ENCODE peak calls at places on chromosomes 12 and 14, in six cellular contexts. O is K562, L is HepG2, Y is GM12878, J is H1, E is HCT116. G is an unnamed sample.

GRCh38 chr12:58268080-58268479 is 326.7 kb downstream of the ATP23 start:
- DNase-seq in O (no peak), L (no peak), Y (no peak), J (no peak), E (no peak), G (no peak)

GRCh38 chr12:123882306-123882705 is 90.3 kb downstream of the CCDC92 start:
- DNase-seq in O (no peak), L (no peak), Y (no peak), J (no peak), E (no peak), G (no peak)

GRCh38 chr14:87155850-87156491 is 837.0 kb downstream of the GALC start:
- DNase-seq in O (no peak), L (no peak), Y (no peak), J (no peak), E (no peak), G (no peak)

GRCh38 chr14:37195327-37195726 is 2.4 kb upstream of the MIPOL1 start:
- DNase-seq in O (no peak), L (peak), Y (no peak), J (no peak), E (no peak), G (no peak)

GRCh38 chr14:54653764-54654469 is 87.0 kb downstream of the SAMD4A start:
- DNase-seq in O (no peak), L (peak), Y (no peak), J (no peak), E (no peak), G (no peak)

GRCh38 chr14:91754819-91755218 is 22.9 kb upstream of the CATSPERB start:
- DNase-seq in O (no peak), L (no peak), Y (no peak), J (no peak), E (no peak), G (no peak)

GRCh38 chr14:102314242-102315011 is 5.1 kb upstream of the ZNF839 start:
- DNase-seq in O (peak), L (peak), Y (no peak), J (no peak), E (peak), G (no peak)

GRCh38 chr14:47790477-47790876 is 115.1 kb upstream of the MDGA2 start:
- DNase-seq in O (no peak), L (no peak), Y (no peak), J (no peak), E (no peak), G (no peak)

GRCh38 chr14:89598548-89599186 is 181.6 kb upstream of the FOXN3 start:
- DNase-seq in O (no peak), L (peak), Y (no peak), J (no peak), E (peak), G (no peak)

GRCh38 chr12:10392394-10392930 is 2.6 kb upstream of the KLRK1 start:
- DNase-seq in O (no peak), L (no peak), Y (peak), J (no peak), E (peak), G (no peak)

GRCh38 chr12:6215932-6216494 is 15.8 kb downstream of the CD9 start:
- DNase-seq in O (no peak), L (no peak), Y (no peak), J (no peak), E (peak), G (no peak)

GRCh38 chr14:101538865-101539264 is 22.4 kb upstream of the DIO3 start:
- DNase-seq in O (no peak), L (no peak), Y (no peak), J (no peak), E (no peak), G (no peak)

GRCh38 chr12:57620936-57621496 is 9.8 kb downstream of the ARHGEF25 start:
- DNase-seq in O (no peak), L (no peak), Y (no peak), J (no peak), E (no peak), G (no peak)

GRCh38 chr12:114670257-114670955 is 13.6 kb downstream of the TBX3 start:
- DNase-seq in O (no peak), L (no peak), Y (no peak), J (no peak), E (no peak), G (no peak)

GRCh38 chr12:113757223-113758002 is 208.7 kb downstream of the RBM19 start:
- DNase-seq in O (no peak), L (no peak), Y (no peak), J (no peak), E (peak), G (no peak)

GRCh38 chr14:103259801-103260628 is 74.0 kb upstream of the EIF5 start:
- DNase-seq in O (no peak), L (no peak), Y (no peak), J (no peak), E (no peak), G (no peak)

GRCh38 chr12:88036368-88036965 is 7.3 kb upstream of the C12orf50 start:
- DNase-seq in O (no peak), L (no peak), Y (no peak), J (no peak), E (no peak), G (no peak)

GRCh38 chr12:80941916-80942315 is 4.2 kb upstream of the LIN7A start:
- DNase-seq in O (no peak), L (no peak), Y (no peak), J (no peak), E (no peak), G (no peak)

GRCh38 chr12:28265435-28266042 is 75.3 kb downstream of the CCDC91 start:
- DNase-seq in O (no peak), L (no peak), Y (no peak), J (no peak), E (no peak), G (no peak)

GRCh38 chr14:45810152-45810872 is 557.3 kb upstream of the MIS18BP1 start:
- DNase-seq in O (no peak), L (no peak), Y (peak), J (no peak), E (no peak), G (no peak)

GRCh38 chr12:114355389-114356088 is 50.4 kb downstream of the TBX5 start:
- DNase-seq in O (no peak), L (peak), Y (no peak), J (no peak), E (peak), G (no peak)

GRCh38 chr14:53955671-53956426 is 776 bp downstream of the BMP4 start:
- DNase-seq in O (no peak), L (peak), Y (no peak), J (no peak), E (no peak), G (no peak)

GRCh38 chr12:18250313-18250916 is 10.9 kb upstream of the PIK3C2G start:
- DNase-seq in O (no peak), L (peak), Y (no peak), J (peak), E (peak), G (peak)

GRCh38 chr12:62802321-62802720 is 132.6 kb downstream of the PPM1H start:
- DNase-seq in O (no peak), L (no peak), Y (no peak), J (no peak), E (no peak), G (no peak)

GRCh38 chr12:129610601-129611120 is 293.2 kb downstream of the TMEM132D start:
- DNase-seq in O (no peak), L (no peak), Y (no peak), J (no peak), E (no peak), G (no peak)

GRCh38 chr14:95363468-95363954 is 43.8 kb upstream of the CLMN start:
- DNase-seq in O (no peak), L (no peak), Y (peak), J (no peak), E (no peak), G (no peak)

DNA sequence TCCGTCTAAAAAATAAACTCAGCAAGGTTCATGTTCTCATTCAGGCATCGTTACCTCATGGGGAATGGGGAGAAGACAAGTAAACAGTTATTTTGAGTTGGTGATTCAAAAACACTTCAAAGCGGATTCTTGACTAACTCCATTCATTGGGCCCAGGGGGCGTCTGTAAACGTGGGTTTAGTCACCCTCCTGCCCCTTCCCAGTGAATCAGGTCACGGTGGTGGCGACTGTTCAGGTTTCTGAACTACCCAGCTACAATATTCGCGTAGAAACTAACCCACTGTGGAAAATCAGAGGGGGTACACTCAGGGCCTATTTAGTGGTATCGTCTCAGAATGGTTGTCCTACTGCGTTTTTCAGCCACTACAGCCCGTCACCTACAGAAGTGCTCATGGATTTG is 15.2 kb downstream of the OR6S1 start:
- DNase-seq in O (no peak), L (no peak), Y (no peak), J (no peak), E (no peak), G (no peak)
- H3K4me3 ChIP-seq in O (peak), L (no peak), Y (peak), J (peak), E (no peak), G (peak)

DNA sequence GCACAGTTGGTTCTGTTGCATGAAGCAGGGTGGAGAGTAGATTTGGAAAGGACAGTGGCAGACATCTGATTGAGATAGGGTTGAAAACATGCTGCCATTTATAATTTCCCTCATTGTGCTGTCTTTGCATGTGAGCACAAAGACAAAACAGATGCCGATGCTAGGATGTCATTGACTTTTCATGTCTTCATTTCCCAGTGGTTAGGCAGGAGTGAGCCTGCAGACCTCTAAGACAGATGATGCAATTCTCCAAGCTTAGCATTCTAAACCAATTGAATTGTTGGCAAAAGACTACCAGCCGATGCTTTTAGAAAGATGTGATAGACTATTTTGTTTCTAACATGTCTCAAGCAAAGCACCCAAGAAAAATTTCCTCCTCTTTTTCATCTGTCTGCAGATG is 37.1 kb upstream of the PELI2 start:
- DNase-seq in O (no peak), L (no peak), Y (no peak), J (no peak), E (no peak), G (no peak)
- TF ChIP-seq ZNF274 in O (no peak), L (no peak), Y (no peak), J (no peak), E (no peak), G (no peak)

GRCh38 chr14:52801014-52801708 is 9.8 kb upstream of the GNPNAT1 start:
- DNase-seq in O (no peak), L (no peak), Y (no peak), J (no peak), E (no peak), G (no peak)
- H3K9ac ChIP-seq in O (no peak), L (peak), Y (no peak), J (no peak), E (no peak), G (no peak)

GRCh38 chr12:116962197-116962596 is 51.4 kb downstream of the FBXW8 start:
- DNase-seq in O (no peak), L (no peak), Y (no peak), J (no peak), E (no peak), G (no peak)
- H3K4me3 ChIP-seq in O (no peak), L (no peak), Y (peak), J (no peak), E (no peak), G (no peak)

DNA sequence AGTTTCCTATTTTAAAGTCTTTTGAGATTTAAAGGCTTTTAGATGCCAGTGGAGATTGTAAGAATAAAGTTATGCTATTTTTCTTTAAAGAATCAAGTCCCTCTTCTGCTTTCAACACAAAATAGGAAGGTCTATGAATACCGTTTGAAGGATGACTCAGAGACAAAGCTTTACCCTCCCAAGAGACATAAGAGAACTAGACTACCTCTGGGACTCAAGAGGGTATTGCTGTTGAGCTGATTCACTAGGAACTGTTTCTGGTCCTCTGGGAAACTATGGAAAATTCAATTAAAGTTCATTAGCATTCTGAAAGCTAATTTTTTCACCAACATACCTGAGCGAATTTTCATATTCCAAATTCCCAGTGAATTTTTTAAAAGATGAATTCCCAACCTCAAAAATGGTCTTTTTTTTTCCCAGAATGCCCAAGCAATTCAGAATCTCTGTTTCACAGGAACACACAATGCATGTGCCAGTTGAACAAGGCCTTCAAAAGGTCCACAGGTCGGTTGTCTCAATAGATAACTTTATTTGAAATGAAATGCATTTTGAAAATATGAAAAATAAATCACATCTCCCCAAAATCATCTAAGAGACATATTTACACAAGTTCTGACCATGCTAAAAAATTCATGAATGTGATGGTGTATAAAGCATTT is 6.5 kb downstream of the PHLDA1 start:
- DNase-seq in O (no peak), L (no peak), Y (no peak), J (no peak), E (no peak), G (no peak)
- TF ChIP-seq ZNF274 in O (no peak), L (no peak), Y (no peak), J (no peak), E (no peak), G (no peak)

GRCh38 chr14:23299186-23299521 is 3.5 kb downstream of the PPP1R3E start:
- DNase-seq in O (no peak), L (no peak), Y (no peak), J (no peak), E (no peak), G (no peak)

GRCh38 chr14:23300687-23301223 is 1.9 kb downstream of the PPP1R3E start:
- DNase-seq in O (no peak), L (peak), Y (no peak), J (no peak), E (no peak), G (no peak)

GRCh38 chr14:23299558-23299957 is 3.1 kb downstream of the PPP1R3E start:
- DNase-seq in O (no peak), L (peak), Y (no peak), J (no peak), E (no peak), G (no peak)

GRCh38 chr14:23301288-23301968 is 1.2 kb downstream of the PPP1R3E start:
- DNase-seq in O (peak), L (peak), Y (peak), J (peak), E (peak), G (peak)

GRCh38 chr14:23299986-23300686 is 2.5 kb downstream of the PPP1R3E start:
- DNase-seq in O (no peak), L (no peak), Y (no peak), J (no peak), E (no peak), G (no peak)
- H3K9ac ChIP-seq in O (peak), L (peak), Y (peak), J (no peak), E (peak), G (peak)

DNA sequence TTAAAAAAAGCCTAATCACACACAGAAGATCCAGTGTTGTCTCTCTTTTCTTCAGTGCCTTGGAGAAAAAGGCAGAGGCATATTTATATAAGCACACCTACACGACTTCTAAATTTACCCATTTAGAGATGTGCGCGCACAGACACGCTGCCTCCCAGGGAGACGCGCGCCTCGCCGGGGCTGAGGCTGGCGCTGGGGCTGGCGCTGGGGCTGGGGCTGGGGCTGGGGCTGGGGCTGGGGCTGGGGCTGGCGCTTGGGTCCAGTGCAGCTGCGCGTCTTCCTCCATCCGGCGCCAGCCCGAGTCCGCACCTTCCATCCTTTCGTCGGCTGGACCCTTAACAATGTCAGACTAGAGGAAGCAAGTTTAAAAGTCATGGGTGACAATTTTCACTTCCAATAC is 118.4 kb upstream of the ARID2 start:
- DNase-seq in O (no peak), L (no peak), Y (no peak), J (no peak), E (no peak), G (no peak)
- H3K4me3 ChIP-seq in O (no peak), L (no peak), Y (peak), J (no peak), E (no peak), G (no peak)

GRCh38 chr12:93315385-93315906 is 62.3 kb upstream of the NUDT4 start:
- DNase-seq in O (no peak), L (no peak), Y (no peak), J (no peak), E (no peak), G (no peak)

GRCh38 chr12:93316623-93316971 is 61.1 kb upstream of the NUDT4 start:
- DNase-seq in O (no peak), L (no peak), Y (no peak), J (no peak), E (no peak), G (no peak)

GRCh38 chr12:93318720-93319522 is 58.8 kb upstream of the NUDT4 start:
- DNase-seq in O (no peak), L (no peak), Y (no peak), J (no peak), E (no peak), G (no peak)

GRCh38 chr12:93315907-93316622 is 61.7 kb upstream of the NUDT4 start:
- DNase-seq in O (peak), L (no peak), Y (no peak), J (no peak), E (no peak), G (no peak)

DNA sequence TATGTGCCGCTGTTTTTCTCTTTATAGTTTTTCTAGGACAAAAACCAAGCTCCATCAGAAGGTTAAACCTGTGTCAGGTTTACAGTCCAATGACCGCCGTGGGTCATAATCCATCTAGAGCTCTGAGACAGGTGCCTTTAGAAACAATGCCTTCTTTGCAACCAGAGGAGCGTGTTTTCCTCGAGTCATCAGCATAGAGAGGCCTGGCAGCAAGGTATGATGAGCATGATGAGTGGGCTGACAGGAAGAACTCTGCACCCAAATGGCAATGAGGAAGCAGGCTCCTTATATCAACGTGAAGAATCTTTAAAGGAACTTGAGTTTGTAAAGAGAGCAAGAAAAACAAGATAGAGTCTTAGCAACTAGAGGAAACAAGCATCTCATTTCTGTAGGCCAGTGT is 60.5 kb upstream of the NUDT4 start:
- DNase-seq in O (no peak), L (peak), Y (no peak), J (no peak), E (no peak), G (no peak)
- TF ChIP-seq ZNF274 in O (no peak), L (no peak), Y (no peak), J (no peak), E (no peak), G (no peak)

GRCh38 chr12:95857799-95858198 is 953 bp upstream of the SNRPF start:
- DNase-seq in O (no peak), L (no peak), Y (no peak), J (no peak), E (no peak), G (no peak)
- H3K9ac ChIP-seq in O (no peak), L (no peak), Y (no peak), J (no peak), E (no peak), G (peak)

DNA sequence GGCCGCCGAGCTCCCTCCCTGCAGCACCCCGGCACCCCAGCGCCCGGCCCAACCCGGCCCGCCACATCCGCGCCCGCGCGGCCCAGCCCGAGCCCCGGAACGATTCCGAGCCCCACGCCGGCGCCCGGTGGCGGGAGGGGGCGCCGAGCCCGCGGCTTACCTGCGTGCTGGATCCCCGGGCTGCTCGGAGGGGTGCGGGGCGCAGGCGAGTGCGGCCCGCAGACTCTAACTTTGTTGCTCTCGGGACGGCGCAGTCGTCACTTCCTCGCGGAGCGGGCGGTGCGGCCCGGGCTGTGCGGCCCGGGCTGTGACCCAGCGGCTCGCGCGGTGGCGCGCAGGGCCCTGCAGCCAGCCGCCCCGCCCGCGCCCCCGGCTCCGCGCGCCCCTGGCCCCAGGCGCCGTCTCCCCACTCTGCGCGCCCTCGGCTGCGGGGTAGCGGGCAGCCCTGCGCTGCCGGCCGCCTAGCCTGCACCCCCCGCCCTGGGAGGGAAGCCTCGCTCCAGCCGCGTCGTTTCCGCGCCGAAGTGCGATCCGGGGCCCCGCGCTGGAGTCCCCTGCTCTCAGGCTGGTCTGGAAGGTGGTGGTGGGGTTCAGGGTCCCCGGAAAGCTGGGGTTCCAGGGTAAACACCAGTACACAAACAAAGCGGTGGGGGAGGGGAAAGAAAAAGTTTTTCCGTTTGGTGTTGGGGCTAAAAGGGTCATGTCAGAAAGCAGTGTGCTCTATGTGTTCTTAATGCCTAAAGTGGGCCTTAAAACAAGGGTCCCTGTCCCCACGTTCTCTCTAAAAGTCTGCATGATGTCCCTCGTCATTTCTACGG is 64.5 kb upstream of the PTGR2 start:
- DNase-seq in O (peak), L (no peak), Y (no peak), J (no peak), E (no peak), G (no peak)
- H3K4me3 ChIP-seq in O (peak), L (peak), Y (peak), J (peak), E (peak), G (peak)

G was measured in NT2/D1.